ENCODE peak calls at places on chromosomes 4 and X, in seven cellular contexts. One of them, this sample, is unnamed.

GRCh38 chr4:101292901-101293300 is 54.4 kb downstream of the PPP3CA start:
- DNase-seq in Peyer's patch: no peak
- DNase-seq in left lung: no peak
- DNase-seq in AG04449: peak
- DNase-seq in suprapubic skin: no peak
- DNase-seq in CD4-positive, alpha-beta memory T cell: no peak
- DNase-seq in ovary: no peak
- DNase-seq in this sample: no peak

GRCh38 chr4:147768113-147768512 is 36.2 kb downstream of the ARHGAP10 start:
- DNase-seq in Peyer's patch: no peak
- DNase-seq in left lung: no peak
- DNase-seq in AG04449: no peak
- DNase-seq in suprapubic skin: no peak
- DNase-seq in CD4-positive, alpha-beta memory T cell: no peak
- DNase-seq in ovary: no peak
- DNase-seq in this sample: no peak

GRCh38 chr4:98994474-98995182 is 893 bp upstream of the METAP1 start:
- DNase-seq in Peyer's patch: no peak
- DNase-seq in left lung: no peak
- DNase-seq in AG04449: no peak
- DNase-seq in suprapubic skin: no peak
- DNase-seq in CD4-positive, alpha-beta memory T cell: no peak
- DNase-seq in ovary: peak
- DNase-seq in this sample: no peak

GRCh38 chr4:101711590-101712255 is 78.8 kb upstream of the BANK1 start:
- DNase-seq in Peyer's patch: no peak
- DNase-seq in left lung: no peak
- DNase-seq in AG04449: no peak
- DNase-seq in suprapubic skin: no peak
- DNase-seq in CD4-positive, alpha-beta memory T cell: no peak
- DNase-seq in ovary: no peak
- DNase-seq in this sample: peak

GRCh38 chrX:112259375-112259774 is 176.8 kb upstream of the TRPC5 start:
- DNase-seq in Peyer's patch: no peak
- DNase-seq in left lung: no peak
- DNase-seq in AG04449: no peak
- DNase-seq in suprapubic skin: no peak
- DNase-seq in CD4-positive, alpha-beta memory T cell: no peak
- DNase-seq in ovary: no peak
- DNase-seq in this sample: no peak

GRCh38 chrX:129959493-129959832 is 23.0 kb upstream of the BCORL1 start:
- DNase-seq in Peyer's patch: no peak
- DNase-seq in left lung: no peak
- DNase-seq in AG04449: no peak
- DNase-seq in suprapubic skin: no peak
- DNase-seq in CD4-positive, alpha-beta memory T cell: no peak
- DNase-seq in ovary: no peak
- DNase-seq in this sample: no peak

GRCh38 chr4:89939994-89940393 is 45.3 kb downstream of the MMRN1 start:
- DNase-seq in Peyer's patch: no peak
- DNase-seq in left lung: no peak
- DNase-seq in AG04449: no peak
- DNase-seq in suprapubic skin: no peak
- DNase-seq in CD4-positive, alpha-beta memory T cell: no peak
- DNase-seq in ovary: peak
- DNase-seq in this sample: no peak

GRCh38 chr4:12929784-12930183 is 554.4 kb downstream of the RAB28 start:
- DNase-seq in Peyer's patch: no peak
- DNase-seq in left lung: no peak
- DNase-seq in AG04449: no peak
- DNase-seq in suprapubic skin: no peak
- DNase-seq in CD4-positive, alpha-beta memory T cell: no peak
- DNase-seq in ovary: no peak
- DNase-seq in this sample: no peak

GRCh38 chr4:106032851-106033286 is 137.6 kb downstream of the NPNT start:
- DNase-seq in Peyer's patch: no peak
- DNase-seq in left lung: no peak
- DNase-seq in AG04449: no peak
- DNase-seq in suprapubic skin: no peak
- DNase-seq in CD4-positive, alpha-beta memory T cell: no peak
- DNase-seq in ovary: no peak
- DNase-seq in this sample: peak

GRCh38 chr4:56843421-56843899 is 22.0 kb upstream of the SPINK2 start:
- DNase-seq in Peyer's patch: no peak
- DNase-seq in left lung: no peak
- DNase-seq in AG04449: no peak
- DNase-seq in suprapubic skin: no peak
- DNase-seq in CD4-positive, alpha-beta memory T cell: no peak
- DNase-seq in ovary: peak
- DNase-seq in this sample: no peak

GRCh38 chrX:1492421-1493012 is 39.8 kb upstream of the ASMTL start:
- DNase-seq in Peyer's patch: peak
- DNase-seq in left lung: no peak
- DNase-seq in AG04449: no peak
- DNase-seq in suprapubic skin: no peak
- DNase-seq in CD4-positive, alpha-beta memory T cell: no peak
- DNase-seq in ovary: no peak
- DNase-seq in this sample: no peak

GRCh38 chr4:4771160-4771559 is 88.3 kb upstream of the MSX1 start:
- DNase-seq in Peyer's patch: no peak
- DNase-seq in left lung: no peak
- DNase-seq in AG04449: no peak
- DNase-seq in suprapubic skin: no peak
- DNase-seq in CD4-positive, alpha-beta memory T cell: no peak
- DNase-seq in ovary: no peak
- DNase-seq in this sample: no peak

GRCh38 chr4:4677825-4678522 is 136.1 kb upstream of the STX18 start:
- DNase-seq in Peyer's patch: no peak
- DNase-seq in left lung: no peak
- DNase-seq in AG04449: no peak
- DNase-seq in suprapubic skin: no peak
- DNase-seq in CD4-positive, alpha-beta memory T cell: no peak
- DNase-seq in ovary: no peak
- DNase-seq in this sample: peak

GRCh38 chrX:37846934-37847732 is at the start of gene DYNLT3:
- DNase-seq in Peyer's patch: peak
- DNase-seq in left lung: peak
- DNase-seq in AG04449: no peak
- DNase-seq in suprapubic skin: peak
- DNase-seq in CD4-positive, alpha-beta memory T cell: peak
- DNase-seq in ovary: peak
- DNase-seq in this sample: peak

GRCh38 chr4:141759796-141760425 is 123.5 kb downstream of the IL15 start:
- DNase-seq in Peyer's patch: no peak
- DNase-seq in left lung: no peak
- DNase-seq in AG04449: no peak
- DNase-seq in suprapubic skin: no peak
- DNase-seq in CD4-positive, alpha-beta memory T cell: no peak
- DNase-seq in ovary: no peak
- DNase-seq in this sample: no peak

GRCh38 chr4:85929926-85930325 is 429.9 kb downstream of the MAPK10 start:
- DNase-seq in Peyer's patch: no peak
- DNase-seq in left lung: peak
- DNase-seq in AG04449: no peak
- DNase-seq in suprapubic skin: no peak
- DNase-seq in CD4-positive, alpha-beta memory T cell: no peak
- DNase-seq in ovary: no peak
- DNase-seq in this sample: no peak

GRCh38 chrX:109624641-109625311 is at the start of gene KCNE5:
- DNase-seq in Peyer's patch: no peak
- DNase-seq in left lung: peak
- DNase-seq in AG04449: no peak
- DNase-seq in suprapubic skin: no peak
- DNase-seq in CD4-positive, alpha-beta memory T cell: no peak
- DNase-seq in ovary: peak
- DNase-seq in this sample: no peak

GRCh38 chr4:37749398-37749988 is 63.3 kb upstream of the RELL1 start:
- DNase-seq in Peyer's patch: no peak
- DNase-seq in left lung: no peak
- DNase-seq in AG04449: no peak
- DNase-seq in suprapubic skin: no peak
- DNase-seq in CD4-positive, alpha-beta memory T cell: no peak
- DNase-seq in ovary: no peak
- DNase-seq in this sample: no peak
- H3K4me3 ChIP-seq in Peyer's patch: no peak
- H3K4me3 ChIP-seq in left lung: no peak
- H3K4me3 ChIP-seq in AG04449: no peak
- H3K4me3 ChIP-seq in suprapubic skin: no peak
- H3K4me3 ChIP-seq in CD4-positive, alpha-beta memory T cell: no peak
- H3K4me3 ChIP-seq in ovary: no peak
- H3K4me3 ChIP-seq in this sample: no peak

GRCh38 chrX:10620121-10620699 is at the start of gene MID1:
- DNase-seq in Peyer's patch: peak
- DNase-seq in left lung: peak
- DNase-seq in AG04449: no peak
- DNase-seq in suprapubic skin: peak
- DNase-seq in CD4-positive, alpha-beta memory T cell: no peak
- DNase-seq in ovary: peak
- DNase-seq in this sample: peak
- H3K4me3 ChIP-seq in Peyer's patch: peak
- H3K4me3 ChIP-seq in left lung: peak
- H3K4me3 ChIP-seq in AG04449: peak
- H3K4me3 ChIP-seq in suprapubic skin: peak
- H3K4me3 ChIP-seq in CD4-positive, alpha-beta memory T cell: no peak
- H3K4me3 ChIP-seq in ovary: peak
- H3K4me3 ChIP-seq in this sample: peak

GRCh38 chrX:70422886-70423336 is at the start of gene GDPD2:
- DNase-seq in Peyer's patch: no peak
- DNase-seq in left lung: no peak
- DNase-seq in AG04449: no peak
- DNase-seq in suprapubic skin: no peak
- DNase-seq in CD4-positive, alpha-beta memory T cell: no peak
- DNase-seq in ovary: no peak
- DNase-seq in this sample: no peak
- H3K4me3 ChIP-seq in Peyer's patch: peak
- H3K4me3 ChIP-seq in left lung: no peak
- H3K4me3 ChIP-seq in AG04449: no peak
- H3K4me3 ChIP-seq in suprapubic skin: peak
- H3K4me3 ChIP-seq in CD4-positive, alpha-beta memory T cell: no peak
- H3K4me3 ChIP-seq in ovary: no peak
- H3K4me3 ChIP-seq in this sample: no peak

GRCh38 chrX:103830848-103831247 is 1.2 kb downstream of the RAB9B start:
- DNase-seq in Peyer's patch: no peak
- DNase-seq in left lung: no peak
- DNase-seq in AG04449: no peak
- DNase-seq in suprapubic skin: no peak
- DNase-seq in CD4-positive, alpha-beta memory T cell: no peak
- DNase-seq in ovary: no peak
- DNase-seq in this sample: no peak
- H3K4me3 ChIP-seq in Peyer's patch: no peak
- H3K4me3 ChIP-seq in left lung: no peak
- H3K4me3 ChIP-seq in AG04449: no peak
- H3K4me3 ChIP-seq in suprapubic skin: no peak
- H3K4me3 ChIP-seq in CD4-positive, alpha-beta memory T cell: no peak
- H3K4me3 ChIP-seq in ovary: peak
- H3K4me3 ChIP-seq in this sample: peak

GRCh38 chr4:128386761-128387599 is 99.4 kb upstream of the PGRMC2 start:
- DNase-seq in Peyer's patch: peak
- DNase-seq in left lung: no peak
- DNase-seq in AG04449: peak
- DNase-seq in suprapubic skin: peak
- DNase-seq in CD4-positive, alpha-beta memory T cell: no peak
- DNase-seq in ovary: peak
- DNase-seq in this sample: peak
- H3K4me3 ChIP-seq in Peyer's patch: no peak
- H3K4me3 ChIP-seq in left lung: no peak
- H3K4me3 ChIP-seq in AG04449: no peak
- H3K4me3 ChIP-seq in suprapubic skin: peak
- H3K4me3 ChIP-seq in CD4-positive, alpha-beta memory T cell: no peak
- H3K4me3 ChIP-seq in ovary: no peak
- H3K4me3 ChIP-seq in this sample: peak